ENCODE peak calls at places on chromosomes 11 and 22, in nine cellular contexts. D, B, Q, T, X, K, O, I and N are unnamed samples.

GRCh38 chr11:111586305-111586915 is 15.8 kb upstream of the SIK2 start:
- DNase-seq in Q (no peak), D (peak; percentile 53), O (peak; percentile 57), X (peak; percentile 41), B (no peak), K (peak; percentile 57), T (no peak), I (no peak), N (no peak)

GRCh38 chr11:1222491-1223345 is at the start of gene MUC5B:
- DNase-seq in X (no peak), O (no peak), T (no peak), Q (no peak), K (no peak), B (peak; percentile 82), D (no peak), I (peak; percentile 50), N (no peak)

GRCh38 chr22:37201066-37201820 is 11.0 kb downstream of the SSTR3 start:
- DNase-seq in D (no peak), B (no peak), X (no peak), T (no peak), I (peak; percentile 19), O (no peak), Q (no peak), K (no peak), N (no peak)

GRCh38 chr22:19125474-19126308 is 3.5 kb upstream of the DGCR2 start:
- DNase-seq in X (no peak), I (no peak), D (no peak), T (no peak), O (no peak), K (no peak), B (no peak), Q (no peak), N (no peak)

GRCh38 chr11:130874396-130874795 is 41.9 kb downstream of the SNX19 start:
- DNase-seq in O (no peak), K (no peak), B (no peak), I (no peak), X (no peak), Q (no peak), D (no peak), T (no peak), N (no peak)

GRCh38 chr11:10208045-10208674 is 85.9 kb downstream of the SBF2 start:
- DNase-seq in Q (peak; percentile 1), I (no peak), B (no peak), X (no peak), D (peak; percentile 45), O (no peak), K (peak; percentile 55), T (no peak), N (peak; percentile 33)

GRCh38 chr11:77073328-77074001 is 6.7 kb downstream of the CAPN5 start:
- DNase-seq in O (peak; percentile 96), K (no peak), I (peak; percentile 60), Q (no peak), B (peak; percentile 75), X (no peak), T (peak; percentile 85), D (peak; percentile 41), N (no peak)

GRCh38 chr22:46107089-46107664 is 43.1 kb upstream of the PPARA start:
- DNase-seq in X (no peak), D (no peak), K (no peak), I (peak; percentile 72), O (peak; percentile 68), T (peak; percentile 37), B (peak; percentile 97), Q (no peak), N (no peak)

GRCh38 chr11:86524603-86525352 is 147.6 kb downstream of the ME3 start:
- DNase-seq in X (no peak), I (no peak), Q (no peak), K (no peak), T (no peak), O (no peak), D (no peak), B (no peak), N (no peak)

GRCh38 chr11:69170704-69171103 is 15.0 kb downstream of the SMIM38 start:
- DNase-seq in I (no peak), X (no peak), D (no peak), T (no peak), O (no peak), K (no peak), Q (no peak), B (no peak), N (no peak)

GRCh38 chr11:72813740-72814138 is 472 bp upstream of the ATG16L2 start:
- DNase-seq in I (peak; percentile 93), T (peak; percentile 56), B (peak; percentile 57), X (no peak), D (peak; percentile 85), K (peak; percentile 82), Q (no peak), O (peak; percentile 74), N (no peak)

GRCh38 chr11:14916403-14916802 is 24.4 kb upstream of the CYP2R1 start:
- DNase-seq in K (no peak), X (no peak), O (no peak), D (no peak), T (no peak), Q (no peak), B (no peak), I (no peak), N (no peak)

GRCh38 chr22:41197808-41198585 is 7.1 kb upstream of the L3MBTL2 start:
- DNase-seq in K (peak; percentile 68), X (peak; percentile 36), Q (no peak), D (peak; percentile 26), B (no peak), T (no peak), O (no peak), I (peak; percentile 58), N (no peak)

GRCh38 chr11:69744435-69744834 is 30.7 kb downstream of the FGF4 start:
- DNase-seq in B (no peak), I (no peak), D (no peak), Q (no peak), T (no peak), X (no peak), K (no peak), O (no peak), N (no peak)

DNA sequence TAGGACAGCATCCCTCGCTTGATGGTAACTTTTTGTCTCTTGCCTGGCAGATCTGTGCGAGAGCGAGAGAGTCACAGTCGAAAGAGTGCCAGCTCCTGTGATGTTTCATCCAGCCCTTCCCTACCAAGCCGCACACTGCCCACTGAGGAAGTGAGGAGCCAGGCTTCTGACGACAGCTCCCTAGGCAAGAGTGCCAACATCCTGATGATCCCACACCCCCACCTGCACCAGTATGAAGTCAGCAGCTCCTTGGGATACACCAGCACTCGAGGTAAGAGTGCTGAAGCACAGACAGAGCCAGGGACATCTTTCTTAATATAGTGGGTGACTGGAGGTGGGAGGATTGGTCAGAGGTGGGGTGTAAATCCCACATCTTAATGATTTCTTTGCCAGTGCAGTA is 61.1 kb downstream of the DEPDC5 start:
- DNase-seq in Q (no peak), O (no peak), X (no peak), D (no peak), B (no peak), I (no peak), K (no peak), T (no peak), N (no peak)
- H3K4me3 ChIP-seq in Q (no peak overlapping the region), O (no peak overlapping the region), X (no peak overlapping the region), D (no peak overlapping the region), B (no peak overlapping the region), I (no peak overlapping the region), K (no peak overlapping the region), T (no peak overlapping the region), N (no peak overlapping the region)

DNA sequence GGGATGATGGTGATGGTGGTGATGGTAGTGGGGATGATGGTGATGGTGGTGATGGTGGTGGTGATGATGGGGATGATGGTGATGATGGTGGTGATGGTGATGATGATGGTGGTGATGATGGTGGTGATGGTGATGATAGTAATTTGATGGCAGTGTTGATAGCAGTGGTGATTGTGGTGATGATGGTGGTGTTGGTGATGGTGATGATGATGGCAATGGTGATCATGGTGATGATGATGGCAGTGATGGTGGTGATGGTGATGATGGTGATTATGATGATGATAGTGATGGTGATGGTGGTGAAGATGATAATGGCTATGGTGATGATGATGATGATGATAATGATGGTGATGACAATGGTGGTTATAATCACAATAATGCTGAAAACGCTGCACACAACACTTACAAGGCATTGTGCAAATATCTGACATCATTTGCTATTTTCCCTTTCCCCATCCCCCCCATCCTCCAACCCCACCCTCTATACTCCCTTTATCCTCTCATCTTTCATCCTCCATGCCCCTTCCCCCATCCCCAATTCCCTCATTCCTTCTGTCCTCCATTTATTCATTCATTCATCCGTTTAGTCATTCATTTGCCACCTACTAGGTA is 230.1 kb downstream of the BRD1 start:
- DNase-seq in K (no peak), I (no peak), D (no peak), B (no peak), O (no peak), T (no peak), X (no peak), Q (no peak), N (no peak)
- H3K9me3 ChIP-seq in K (no peaks in the 10 kb centered on the region), I (no peaks in the 10 kb centered on the region), D (no peaks in the 10 kb centered on the region), B (no peaks in the 10 kb centered on the region), O (no peaks in the 10 kb centered on the region), T (no peaks in the 10 kb centered on the region), X (no peaks in the 10 kb centered on the region), Q (no peaks in the 10 kb centered on the region), N (peaks cover 24% of the 10 kb centered on the region)

DNA sequence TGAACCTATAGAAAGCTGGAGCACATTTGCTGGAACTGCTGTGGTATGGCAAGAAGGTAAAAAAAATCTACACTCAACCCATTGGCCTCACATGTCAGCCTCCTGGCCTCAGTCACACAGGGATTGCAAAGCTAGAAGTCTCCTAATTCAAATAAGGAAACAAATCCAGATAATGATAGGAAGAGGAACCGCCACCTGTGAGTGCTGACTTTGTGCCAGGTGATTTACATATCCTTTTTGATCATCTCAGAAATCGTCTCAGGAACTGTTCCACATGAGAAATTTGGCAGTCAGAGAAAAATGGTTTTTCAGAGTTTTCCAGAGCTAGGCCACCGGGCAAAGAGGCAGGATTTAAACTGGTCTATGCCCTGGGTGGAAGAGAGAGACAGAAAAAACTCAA is 986 bp downstream of the NLRP10 start:
- DNase-seq in D (no peak), B (no peak), X (no peak), O (no peak), Q (no peak), I (no peak), T (no peak), K (no peak), N (no peak)
- H3K27ac ChIP-seq in D (no peak overlapping the region), B (no peak overlapping the region), X (no peak overlapping the region), O (no peak overlapping the region), Q (no peak overlapping the region), I (no peak overlapping the region), T (no peak overlapping the region), K (no peak overlapping the region), N (no peak overlapping the region)

GRCh38 chr11:27444801-27445215 is 27.8 kb downstream of the LGR4 start:
- DNase-seq in I (no peak), B (no peak), X (no peak), T (no peak), K (peak; percentile 93), O (no peak), Q (peak; percentile 81), D (peak; percentile 25), N (peak; percentile 79)

GRCh38 chr11:27437824-27438594 is 34.6 kb downstream of the LGR4 start:
- DNase-seq in B (no peak), Q (no peak), D (no peak), I (no peak), K (no peak), X (no peak), T (no peak), O (no peak), N (no peak)

GRCh38 chr11:27443746-27444465 is 28.7 kb downstream of the LGR4 start:
- DNase-seq in O (no peak), I (no peak), Q (peak; percentile 89), K (peak; percentile 90), D (no peak), T (no peak), X (no peak), B (no peak), N (no peak)

GRCh38 chr11:27438595-27438981 is 34.0 kb downstream of the LGR4 start:
- DNase-seq in I (no peak), Q (no peak), B (no peak), X (no peak), K (no peak), D (no peak), T (no peak), O (no peak), N (no peak)

GRCh38 chr11:27440090-27440489 is 32.5 kb downstream of the LGR4 start:
- DNase-seq in B (no peak), X (no peak), I (no peak), D (no peak), K (no peak), O (no peak), T (no peak), Q (no peak), N (no peak)
- H3K4me3 ChIP-seq in B (no peak overlapping the region), X (no peak overlapping the region), I (no peak overlapping the region), D (no peak overlapping the region), K (no peak overlapping the region), O (no peak overlapping the region), T (no peak overlapping the region), Q (no peak overlapping the region), N (no peak overlapping the region)